ENCODE peak calls at places on chromosomes 2 and 18, in five cellular contexts. T is astrocyte of the cerebellum, H is GM23338, U is HCT116, S is kidney. B is an unnamed sample.
A peak's percentile ranks its signal among the peaks of the same experiment; 100 is the strongest.

GRCh38 chr2:101140978-101141655 is 10.1 kb downstream of the TBC1D8 start:
- DNase-seq in T (no peak), H (no peak), U (no peak), S (no peak), B (no peak)

GRCh38 chr2:195694553-195694952 is 37.5 kb downstream of the SLC39A10 start:
- DNase-seq in T (no peak), H (no peak), U (no peak), S (no peak), B (no peak)

GRCh38 chr2:70328921-70329561 is 27.2 kb upstream of the FAM136A start:
- DNase-seq in T (no peak), H (peak; percentile 54), U (peak; percentile 96), S (peak; percentile 91), B (no peak)

GRCh38 chr2:192579965-192580700 is 385.4 kb upstream of the TMEFF2 start:
- DNase-seq in T (no peak), H (no peak), U (no peak), S (no peak), B (no peak)

GRCh38 chr18:22558945-22559385 is 141.2 kb upstream of the CTAGE1 start:
- DNase-seq in T (no peak), H (peak; percentile 40), U (no peak), S (peak; percentile 85), B (no peak)

GRCh38 chr2:122077771-122078170 is 322.3 kb downstream of the TSN start:
- DNase-seq in T (no peak), H (no peak), U (no peak), S (no peak), B (no peak)

GRCh38 chr2:230077851-230078547 is 9.3 kb upstream of the SLC16A14 start:
- DNase-seq in T (no peak), H (no peak), U (no peak), S (no peak), B (no peak)

GRCh38 chr2:33785201-33786106 is 186.4 kb upstream of the FAM98A start:
- DNase-seq in T (peak; percentile 20), H (no peak), U (no peak), S (no peak), B (no peak)

GRCh38 chr18:51051105-51051712 is 21.2 kb downstream of the SMAD4 start:
- DNase-seq in T (no peak), H (peak; percentile 90), U (peak; percentile 38), S (no peak), B (no peak)

GRCh38 chr2:96321230-96322103 is 3.6 kb upstream of the ITPRIPL1 start:
- DNase-seq in T (no peak), H (peak; percentile 86), U (no peak), S (peak; percentile 80), B (no peak)

GRCh38 chr2:162106146-162106551 is 32.1 kb upstream of the DPP4 start:
- DNase-seq in T (no peak), H (no peak), U (no peak), S (no peak), B (peak; percentile 74)

GRCh38 chr2:54657664-54658083 is 65.8 kb upstream of the EML6 start:
- DNase-seq in T (no peak), H (peak; percentile 79), U (peak; percentile 23), S (no peak), B (no peak)

GRCh38 chr2:65017335-65017734 is 28.1 kb downstream of the SLC1A4 start:
- DNase-seq in T (no peak), H (peak; percentile 60), U (no peak), S (no peak), B (no peak)

GRCh38 chr2:206423147-206423546 is 20.2 kb upstream of the ADAM23 start:
- DNase-seq in T (no peak), H (peak; percentile 62), U (peak; percentile 36), S (no peak), B (no peak)

GRCh38 chr18:13290856-13291271 is 72.3 kb downstream of the LDLRAD4 start:
- DNase-seq in T (no peak), H (no peak), U (no peak), S (no peak), B (no peak)

GRCh38 chr18:80169607-80170006 is 60.5 kb downstream of the ADNP2 start:
- DNase-seq in T (no peak), H (no peak), U (no peak), S (peak; percentile 50), B (no peak)

GRCh38 chr18:28729321-28729720 is 552.4 kb upstream of the CDH2 start:
- DNase-seq in T (no peak), H (no peak), U (no peak), S (no peak), B (no peak)

GRCh38 chr18:54159916-54160315 is 64.6 kb downstream of the MBD2 start:
- DNase-seq in T (no peak), H (no peak), U (no peak), S (no peak), B (no peak)

GRCh38 chr2:154195644-154196221 is 324.0 kb downstream of the GALNT13 start:
- DNase-seq in T (no peak), H (peak; percentile 15), U (no peak), S (no peak), B (no peak)

GRCh38 chr2:30847329-30847728 is 40.1 kb upstream of the CAPN13 start:
- DNase-seq in T (no peak), H (no peak), U (no peak), S (no peak), B (no peak)

GRCh38 chr18:41744664-41745063 is 210.4 kb upstream of the PIK3C3 start:
- DNase-seq in T (no peak), H (peak; percentile 24), U (no peak), S (no peak), B (no peak)

GRCh38 chr2:9975328-9975727 is 23.8 kb downstream of the GRHL1 start:
- DNase-seq in T (no peak), H (no peak), U (no peak), S (no peak), B (no peak)

GRCh38 chr2:60872510-60872928 is 8.9 kb upstream of the REL start:
- DNase-seq in T (no peak), H (no peak), U (no peak), S (no peak), B (no peak)

GRCh38 chr18:74682998-74683311 is 85.3 kb downstream of the ZNF407 start:
- DNase-seq in T (peak; percentile 39), H (no peak), U (no peak), S (no peak), B (peak; percentile 42)

GRCh38 chr18:23574611-23575308 is 11.5 kb downstream of the NPC1 start:
- DNase-seq in T (no peak), H (no peak), U (no peak), S (no peak), B (no peak)

GRCh38 chr2:98910349-98911125 is 25.5 kb downstream of the CRACDL start:
- DNase-seq in T (no peak), H (no peak), U (no peak), S (peak; percentile 34), B (no peak)

GRCh38 chr2:236638707-236639106 is 69.1 kb downstream of the ACKR3 start:
- DNase-seq in T (no peak), H (no peak), U (no peak), S (no peak), B (no peak)

GRCh38 chr2:240132651-240132980 is 3.5 kb downstream of the COPS9 start:
- DNase-seq in T (no peak), H (no peak), U (no peak), S (no peak), B (no peak)

GRCh38 chr2:85506768-85507181 is 32.2 kb upstream of the MAT2A start:
- DNase-seq in T (no peak), H (no peak), U (no peak), S (no peak), B (no peak)

GRCh38 chr2:105126353-105126752 is 88.5 kb downstream of the MRPS9 start:
- DNase-seq in T (no peak), H (no peak), U (no peak), S (no peak), B (no peak)

GRCh38 chr2:105127288-105127915 is 89.5 kb downstream of the MRPS9 start:
- DNase-seq in T (no peak), H (no peak), U (no peak), S (no peak), B (no peak)

GRCh38 chr2:105125428-105125827 is 87.6 kb downstream of the MRPS9 start:
- DNase-seq in T (no peak), H (peak; percentile 83), U (peak; percentile 55), S (no peak), B (no peak)

GRCh38 chr2:105129722-105130232 is 91.9 kb downstream of the MRPS9 start:
- DNase-seq in T (no peak), H (no peak), U (no peak), S (no peak), B (no peak)

DNA sequence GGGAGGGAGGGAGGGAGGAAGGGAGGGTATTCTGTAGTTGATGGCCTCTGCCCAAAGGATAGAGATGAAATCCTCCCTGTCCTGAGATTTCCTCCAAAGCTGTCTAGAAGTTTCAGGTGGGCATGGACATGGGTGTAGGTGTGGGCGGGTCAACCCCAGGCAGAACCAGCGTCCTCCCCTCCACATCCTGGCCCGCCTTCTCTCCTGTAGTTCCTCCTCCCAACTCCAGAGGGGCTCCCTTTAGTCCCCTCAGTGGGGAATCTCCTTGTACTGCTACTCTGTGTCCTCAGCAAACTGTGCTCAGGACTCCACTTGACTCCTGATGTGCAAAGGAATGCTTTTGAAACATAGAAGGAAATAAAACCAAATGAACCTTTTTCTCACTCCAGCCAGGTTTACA is 88.1 kb downstream of the MRPS9 start:
- DNase-seq in T (no peak), H (peak; percentile 66), U (no peak), S (no peak), B (no peak)
- TF ChIP-seq CTCF in T (no peak), H (peak; percentile 25), U (peak; percentile 10), S (no peak), B (no peak)

GRCh38 chr18:76621184-76621583 is 126.1 kb upstream of the ZNF516 start:
- DNase-seq in T (no peak), H (peak; percentile 23), U (no peak), S (no peak), B (no peak)
- H3K4me3 ChIP-seq in T (no peak overlapping the region), H (peak overlapping the region; percentile 57), U (no peak overlapping the region), S (no peak overlapping the region), B (peak overlapping the region; percentile 18)

DNA sequence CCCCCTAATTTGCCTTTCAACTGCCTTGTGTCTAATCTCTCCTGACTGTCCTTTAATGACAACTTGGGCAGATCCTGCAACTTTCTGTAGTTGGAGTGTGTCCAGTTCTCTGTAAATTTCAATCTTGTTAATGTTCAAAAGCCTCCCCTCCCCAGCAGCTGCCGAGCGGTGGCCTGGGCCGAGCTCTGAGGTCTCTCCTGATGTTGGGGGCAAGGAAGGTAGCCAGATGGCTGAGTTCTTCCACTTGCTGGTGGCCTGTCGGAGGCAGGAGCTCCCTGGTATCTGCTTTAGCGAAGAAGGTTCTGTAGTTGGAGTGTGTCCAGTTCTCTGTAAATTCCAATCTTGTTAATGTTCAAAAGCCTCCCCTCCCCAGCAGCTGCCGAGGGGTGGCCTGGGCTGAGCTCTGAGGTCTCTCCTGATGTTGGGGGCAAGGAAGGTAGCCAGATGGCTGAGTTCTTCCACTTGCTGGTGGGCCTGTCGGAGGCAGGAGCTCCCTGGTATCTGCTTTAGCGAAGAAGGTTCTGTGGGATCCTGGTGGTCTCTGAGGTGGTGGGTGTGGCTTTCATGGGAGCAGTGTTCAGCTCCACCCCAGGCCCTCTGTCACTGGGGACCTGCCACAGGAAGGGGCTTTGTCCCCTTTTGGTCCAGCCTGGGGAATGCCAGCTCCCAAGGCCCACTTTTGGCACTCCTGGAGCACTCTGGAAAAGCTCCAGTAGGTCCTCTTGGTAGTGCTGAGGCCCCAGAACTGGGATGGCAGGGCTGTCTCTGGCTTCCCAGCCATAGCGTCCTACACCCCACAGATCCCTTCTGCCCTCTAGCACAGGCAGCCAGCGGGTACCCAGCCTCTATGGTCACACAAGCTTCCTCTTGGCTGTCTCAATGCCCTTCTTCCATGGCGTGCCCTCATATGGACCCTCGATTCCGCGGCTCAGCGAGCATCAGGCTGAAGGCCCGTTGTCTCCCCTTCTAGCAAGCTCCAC is 211.9 kb downstream of the ALPK2 start:
- DNase-seq in T (peak; percentile 63), H (no peak), U (no peak), S (no peak), B (no peak)
- TF ChIP-seq CTCF in T (no peak), H (no peak), U (no peak), S (no peak), B (no peak)

GRCh38 chr2:28348149-28348567 is 44.5 kb upstream of the FOSL2 start:
- DNase-seq in T (no peak), H (no peak), U (no peak), S (peak; percentile 79), B (no peak)
- H3K4me3 ChIP-seq in T (no peak overlapping the region), H (no peak overlapping the region), U (no peak overlapping the region), S (no peak overlapping the region), B (no peak overlapping the region)

B was measured in AG09309.